ENCODE peak calls at places on chromosomes 1 and 21, in eight cellular contexts. One of them, this sample, is unnamed.

GRCh38 chr1:155050560-155051341 is at the start of gene ADAM15:
- DNase-seq in ovary: peak; percentile 87
- DNase-seq in endothelial cell: peak; percentile 95
- DNase-seq in breast epithelium: peak; percentile 84
- DNase-seq in astrocyte: peak; percentile 35
- DNase-seq in pancreas: peak; percentile 90
- DNase-seq in body of pancreas: peak; percentile 85
- DNase-seq in activated CD8-positive, alpha-beta T cell treated with anti-CD3 and anti-CD28 coated beads for 36 hours: peak; percentile 80
- DNase-seq in this sample: peak; percentile 19

GRCh38 chr21:45457161-45457831 is 52.3 kb downstream of the COL18A1 start:
- DNase-seq in ovary: no peak
- DNase-seq in pancreas: peak; percentile 7
- DNase-seq in astrocyte: no peak
- DNase-seq in breast epithelium: no peak
- DNase-seq in activated CD8-positive, alpha-beta T cell treated with anti-CD3 and anti-CD28 coated beads for 36 hours: no peak
- DNase-seq in endothelial cell: no peak
- DNase-seq in body of pancreas: no peak
- DNase-seq in this sample: no peak

GRCh38 chr1:36094621-36095061 is 5.9 kb downstream of the ADPRS start:
- DNase-seq in pancreas: no peak
- DNase-seq in breast epithelium: no peak
- DNase-seq in endothelial cell: no peak
- DNase-seq in activated CD8-positive, alpha-beta T cell treated with anti-CD3 and anti-CD28 coated beads for 36 hours: no peak
- DNase-seq in ovary: no peak
- DNase-seq in astrocyte: no peak
- DNase-seq in body of pancreas: no peak
- DNase-seq in this sample: peak; percentile 71

GRCh38 chr1:119133987-119134386 is 6.5 kb downstream of the WARS2 start:
- DNase-seq in activated CD8-positive, alpha-beta T cell treated with anti-CD3 and anti-CD28 coated beads for 36 hours: no peak
- DNase-seq in pancreas: no peak
- DNase-seq in endothelial cell: no peak
- DNase-seq in body of pancreas: no peak
- DNase-seq in ovary: no peak
- DNase-seq in astrocyte: peak; percentile 49
- DNase-seq in breast epithelium: no peak
- DNase-seq in this sample: no peak

GRCh38 chr1:172885976-172886375 is 164.8 kb downstream of the TNFSF18 start:
- DNase-seq in activated CD8-positive, alpha-beta T cell treated with anti-CD3 and anti-CD28 coated beads for 36 hours: no peak
- DNase-seq in breast epithelium: no peak
- DNase-seq in pancreas: no peak
- DNase-seq in endothelial cell: no peak
- DNase-seq in body of pancreas: no peak
- DNase-seq in ovary: no peak
- DNase-seq in astrocyte: peak; percentile 82
- DNase-seq in this sample: no peak

GRCh38 chr1:179973198-179974114 is 18.8 kb downstream of the CEP350 start:
- DNase-seq in body of pancreas: no peak
- DNase-seq in activated CD8-positive, alpha-beta T cell treated with anti-CD3 and anti-CD28 coated beads for 36 hours: no peak
- DNase-seq in ovary: no peak
- DNase-seq in endothelial cell: no peak
- DNase-seq in pancreas: no peak
- DNase-seq in astrocyte: no peak
- DNase-seq in breast epithelium: no peak
- DNase-seq in this sample: no peak

GRCh38 chr21:42518626-42519025 is 5.0 kb downstream of the SLC37A1 start:
- DNase-seq in ovary: no peak
- DNase-seq in body of pancreas: no peak
- DNase-seq in endothelial cell: no peak
- DNase-seq in activated CD8-positive, alpha-beta T cell treated with anti-CD3 and anti-CD28 coated beads for 36 hours: no peak
- DNase-seq in astrocyte: no peak
- DNase-seq in breast epithelium: no peak
- DNase-seq in pancreas: no peak
- DNase-seq in this sample: no peak

GRCh38 chr1:153723687-153724086 is 4.2 kb upstream of the INTS3 start:
- DNase-seq in astrocyte: no peak
- DNase-seq in body of pancreas: no peak
- DNase-seq in ovary: no peak
- DNase-seq in endothelial cell: no peak
- DNase-seq in activated CD8-positive, alpha-beta T cell treated with anti-CD3 and anti-CD28 coated beads for 36 hours: no peak
- DNase-seq in pancreas: no peak
- DNase-seq in breast epithelium: no peak
- DNase-seq in this sample: no peak

GRCh38 chr1:188022661-188023060 is 1193.9 kb downstream of the PLA2G4A start:
- DNase-seq in astrocyte: peak; percentile 51
- DNase-seq in ovary: no peak
- DNase-seq in body of pancreas: no peak
- DNase-seq in breast epithelium: no peak
- DNase-seq in activated CD8-positive, alpha-beta T cell treated with anti-CD3 and anti-CD28 coated beads for 36 hours: no peak
- DNase-seq in endothelial cell: no peak
- DNase-seq in pancreas: no peak
- DNase-seq in this sample: no peak

GRCh38 chr1:44284184-44284583 is 70.9 kb downstream of the ERI3 start:
- DNase-seq in astrocyte: no peak
- DNase-seq in pancreas: no peak
- DNase-seq in body of pancreas: no peak
- DNase-seq in breast epithelium: no peak
- DNase-seq in endothelial cell: no peak
- DNase-seq in activated CD8-positive, alpha-beta T cell treated with anti-CD3 and anti-CD28 coated beads for 36 hours: no peak
- DNase-seq in ovary: no peak
- DNase-seq in this sample: no peak

GRCh38 chr1:20589331-20590312 is 725 bp downstream of the CDA start:
- DNase-seq in breast epithelium: no peak
- DNase-seq in ovary: peak; percentile 67
- DNase-seq in pancreas: peak; percentile 29
- DNase-seq in activated CD8-positive, alpha-beta T cell treated with anti-CD3 and anti-CD28 coated beads for 36 hours: peak; percentile 4
- DNase-seq in astrocyte: peak; percentile 54
- DNase-seq in endothelial cell: no peak
- DNase-seq in body of pancreas: peak; percentile 25
- DNase-seq in this sample: no peak

GRCh38 chr1:119791377-119791776 is 19.9 kb downstream of the REG4 start:
- DNase-seq in pancreas: no peak
- DNase-seq in astrocyte: no peak
- DNase-seq in ovary: no peak
- DNase-seq in endothelial cell: no peak
- DNase-seq in body of pancreas: no peak
- DNase-seq in breast epithelium: no peak
- DNase-seq in activated CD8-positive, alpha-beta T cell treated with anti-CD3 and anti-CD28 coated beads for 36 hours: no peak
- DNase-seq in this sample: no peak

GRCh38 chr1:232998138-232998537 is 47.7 kb downstream of the NTPCR start:
- DNase-seq in astrocyte: no peak
- DNase-seq in breast epithelium: no peak
- DNase-seq in pancreas: no peak
- DNase-seq in activated CD8-positive, alpha-beta T cell treated with anti-CD3 and anti-CD28 coated beads for 36 hours: no peak
- DNase-seq in endothelial cell: no peak
- DNase-seq in ovary: no peak
- DNase-seq in body of pancreas: no peak
- DNase-seq in this sample: no peak

GRCh38 chr1:114320586-114320985 is 166.9 kb upstream of the SYT6 start:
- DNase-seq in body of pancreas: no peak
- DNase-seq in astrocyte: peak; percentile 96
- DNase-seq in endothelial cell: no peak
- DNase-seq in breast epithelium: no peak
- DNase-seq in pancreas: no peak
- DNase-seq in activated CD8-positive, alpha-beta T cell treated with anti-CD3 and anti-CD28 coated beads for 36 hours: no peak
- DNase-seq in ovary: no peak
- DNase-seq in this sample: no peak

GRCh38 chr1:62377043-62377562 is 57.9 kb upstream of the KANK4 start:
- DNase-seq in body of pancreas: no peak
- DNase-seq in pancreas: no peak
- DNase-seq in breast epithelium: no peak
- DNase-seq in ovary: no peak
- DNase-seq in endothelial cell: no peak
- DNase-seq in activated CD8-positive, alpha-beta T cell treated with anti-CD3 and anti-CD28 coated beads for 36 hours: no peak
- DNase-seq in astrocyte: no peak
- DNase-seq in this sample: no peak

GRCh38 chr1:22837332-22837731 is 126.7 kb downstream of the EPHB2 start:
- DNase-seq in endothelial cell: no peak
- DNase-seq in breast epithelium: no peak
- DNase-seq in ovary: no peak
- DNase-seq in activated CD8-positive, alpha-beta T cell treated with anti-CD3 and anti-CD28 coated beads for 36 hours: no peak
- DNase-seq in pancreas: no peak
- DNase-seq in body of pancreas: no peak
- DNase-seq in astrocyte: no peak
- DNase-seq in this sample: no peak

DNA sequence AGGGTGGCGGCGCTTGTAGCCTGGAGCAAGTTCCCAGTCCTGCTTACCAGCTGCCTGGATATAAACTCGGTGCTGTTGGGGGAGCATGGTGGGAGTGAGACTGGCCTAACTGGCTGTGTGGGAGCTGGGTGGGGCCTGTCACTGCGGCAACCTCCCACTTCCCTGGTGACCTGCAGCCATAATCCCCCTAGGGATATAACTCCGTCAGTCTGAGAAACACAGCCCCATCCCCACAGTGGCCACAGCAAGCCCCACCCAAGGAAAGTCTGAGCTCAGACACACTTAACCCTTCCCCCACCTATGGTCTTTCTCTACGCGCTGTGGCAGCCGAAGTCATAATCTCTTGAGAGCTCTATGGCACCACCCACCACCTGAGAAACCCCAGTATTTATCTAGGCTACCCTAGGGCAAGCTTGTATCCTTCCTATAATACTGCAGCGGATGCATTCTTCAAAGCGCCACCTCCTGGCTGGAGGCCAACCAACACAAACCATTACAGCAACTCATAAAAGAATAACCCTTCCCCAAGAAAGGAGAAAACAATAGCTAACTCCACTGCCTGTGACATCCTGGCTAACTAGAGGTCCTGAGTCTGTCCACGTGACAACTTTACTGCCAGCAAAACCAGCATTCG is 57.4 kb downstream of the ZNF648 start:
- DNase-seq in endothelial cell: no peak
- DNase-seq in body of pancreas: no peak
- DNase-seq in pancreas: no peak
- DNase-seq in ovary: no peak
- DNase-seq in astrocyte: no peak
- DNase-seq in activated CD8-positive, alpha-beta T cell treated with anti-CD3 and anti-CD28 coated beads for 36 hours: no peak
- DNase-seq in breast epithelium: no peak
- DNase-seq in this sample: no peak
- TF ChIP-seq CTCF in endothelial cell: no peak
- TF ChIP-seq CTCF in body of pancreas: no peak
- TF ChIP-seq CTCF in pancreas: no peak
- TF ChIP-seq CTCF in ovary: no peak
- TF ChIP-seq CTCF in astrocyte: no peak
- TF ChIP-seq CTCF in activated CD8-positive, alpha-beta T cell treated with anti-CD3 and anti-CD28 coated beads for 36 hours: no peak
- TF ChIP-seq CTCF in breast epithelium: no peak
- TF ChIP-seq CTCF in this sample: no peak

GRCh38 chr21:39312112-39313041 is 1.1 kb downstream of the BRWD1 start:
- DNase-seq in breast epithelium: peak; percentile 91
- DNase-seq in pancreas: peak; percentile 94
- DNase-seq in activated CD8-positive, alpha-beta T cell treated with anti-CD3 and anti-CD28 coated beads for 36 hours: peak; percentile 96
- DNase-seq in astrocyte: peak; percentile 75
- DNase-seq in endothelial cell: peak; percentile 91
- DNase-seq in body of pancreas: peak; percentile 93
- DNase-seq in ovary: peak; percentile 96
- DNase-seq in this sample: peak; percentile 69
- TF ChIP-seq CTCF in breast epithelium: no peak
- TF ChIP-seq CTCF in pancreas: no peak
- TF ChIP-seq CTCF in activated CD8-positive, alpha-beta T cell treated with anti-CD3 and anti-CD28 coated beads for 36 hours: no peak
- TF ChIP-seq CTCF in astrocyte: no peak
- TF ChIP-seq CTCF in endothelial cell: no peak
- TF ChIP-seq CTCF in body of pancreas: no peak
- TF ChIP-seq CTCF in ovary: no peak
- TF ChIP-seq CTCF in this sample: no peak

DNA sequence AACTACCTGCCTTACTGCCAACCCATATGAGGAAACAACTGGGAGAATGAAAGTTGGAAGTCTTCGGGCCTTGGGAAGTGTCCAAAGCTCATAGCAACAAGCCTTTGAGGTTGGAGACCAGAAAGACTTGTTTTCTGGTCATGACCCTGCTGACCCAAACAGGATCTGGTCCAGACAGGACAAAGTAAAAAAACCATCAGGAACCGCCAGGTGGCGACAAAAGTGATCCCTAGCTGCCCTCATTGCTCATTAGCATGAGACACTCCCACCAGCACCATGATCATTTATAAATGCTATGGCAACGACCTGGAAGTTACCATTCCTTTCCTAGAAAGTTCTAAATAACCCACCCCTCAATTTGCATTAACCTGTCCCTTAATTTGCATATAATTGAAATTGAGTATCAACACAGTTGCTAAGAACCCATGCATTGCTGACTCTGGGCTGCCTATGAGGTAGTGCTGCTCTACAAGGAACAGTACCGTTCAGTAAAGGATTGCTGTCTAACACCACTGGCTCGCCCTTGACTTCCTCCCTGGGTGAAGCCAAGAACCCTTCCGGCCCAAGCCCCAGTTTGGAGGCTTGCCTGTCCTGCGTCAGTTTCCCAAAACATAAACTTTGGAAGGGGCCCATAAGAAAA is 89.0 kb downstream of the URB2 start:
- DNase-seq in astrocyte: no peak
- DNase-seq in breast epithelium: peak; percentile 57
- DNase-seq in body of pancreas: peak; percentile 91
- DNase-seq in endothelial cell: no peak
- DNase-seq in ovary: no peak
- DNase-seq in pancreas: peak; percentile 83
- DNase-seq in activated CD8-positive, alpha-beta T cell treated with anti-CD3 and anti-CD28 coated beads for 36 hours: peak; percentile 56
- DNase-seq in this sample: no peak
- TF ChIP-seq CTCF in astrocyte: no peak
- TF ChIP-seq CTCF in breast epithelium: peak; percentile 50
- TF ChIP-seq CTCF in body of pancreas: peak; percentile 34
- TF ChIP-seq CTCF in endothelial cell: no peak
- TF ChIP-seq CTCF in ovary: no peak
- TF ChIP-seq CTCF in pancreas: peak; percentile 38
- TF ChIP-seq CTCF in activated CD8-positive, alpha-beta T cell treated with anti-CD3 and anti-CD28 coated beads for 36 hours: peak; percentile 45
- TF ChIP-seq CTCF in this sample: peak; percentile 30

DNA sequence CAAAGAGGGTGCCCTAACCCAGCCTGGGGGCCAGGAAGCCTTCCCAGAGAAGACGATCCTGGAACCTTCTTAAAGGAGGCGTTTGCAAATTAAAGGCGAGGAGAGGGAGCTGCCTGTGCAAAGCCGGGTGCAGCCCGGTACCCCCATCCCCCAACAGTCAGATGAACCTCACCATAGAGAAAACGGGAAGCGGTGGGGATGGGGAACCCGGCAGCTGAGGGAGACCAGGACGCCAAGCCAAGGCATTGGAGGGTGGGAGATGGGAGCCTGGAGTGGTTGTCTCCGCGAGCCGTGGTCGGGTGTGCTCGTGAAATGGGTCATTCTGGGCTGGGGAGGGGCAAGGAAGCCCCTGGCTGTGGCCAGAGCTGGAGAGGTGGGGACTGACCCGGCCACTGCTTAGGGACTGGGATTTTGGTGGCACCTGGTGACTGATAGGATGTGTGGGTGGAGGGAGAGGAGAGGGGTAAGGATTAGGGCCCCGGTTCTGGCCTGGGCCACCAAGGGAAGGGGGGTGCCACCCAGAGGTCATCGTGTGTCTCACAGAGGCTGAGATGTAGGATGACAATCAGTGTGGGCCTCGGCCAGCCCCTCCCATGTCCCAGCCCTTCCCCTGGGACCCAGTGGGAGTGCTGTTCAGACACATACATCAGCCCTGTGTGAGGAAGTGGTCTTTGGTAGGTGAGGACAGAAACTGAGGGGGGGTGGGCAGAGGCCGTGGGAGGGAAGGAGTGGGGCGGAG is 662 bp upstream of the PADI2 start:
- DNase-seq in ovary: no peak
- DNase-seq in activated CD8-positive, alpha-beta T cell treated with anti-CD3 and anti-CD28 coated beads for 36 hours: no peak
- DNase-seq in astrocyte: no peak
- DNase-seq in endothelial cell: no peak
- DNase-seq in pancreas: no peak
- DNase-seq in body of pancreas: no peak
- DNase-seq in breast epithelium: no peak
- DNase-seq in this sample: no peak
- TF ChIP-seq CTCF in ovary: no peak
- TF ChIP-seq CTCF in activated CD8-positive, alpha-beta T cell treated with anti-CD3 and anti-CD28 coated beads for 36 hours: no peak
- TF ChIP-seq CTCF in astrocyte: no peak
- TF ChIP-seq CTCF in endothelial cell: no peak
- TF ChIP-seq CTCF in pancreas: no peak
- TF ChIP-seq CTCF in body of pancreas: no peak
- TF ChIP-seq CTCF in breast epithelium: no peak
- TF ChIP-seq CTCF in this sample: no peak

This sample was measured in AG09319.